ENCODE peak calls at places on chromosomes 16 and 17, in nine cellular contexts. One of them, this sample, is unnamed.
A peak's percentile ranks its signal among the peaks of the same experiment; 100 is the strongest.

GRCh38 chr17:70168979-70169706 is at the start of gene KCNJ2:
- DNase-seq in RWPE1: peak; percentile 82
- DNase-seq in Panc1: no peak
- DNase-seq in PC-3: peak; percentile 94
- DNase-seq in T-helper 1 cell: no peak
- DNase-seq in activated T-cell treated with anti-CD3 and anti-CD28 coated beads, Interleukin-2, amount 50 U/mL, for 24 hours: peak; percentile 62
- DNase-seq in left ventricle myocardium inferior: peak; percentile 91
- DNase-seq in mucosa of descending colon: peak; percentile 93
- DNase-seq in cardiac fibroblast: peak; percentile 77
- DNase-seq in this sample: peak; percentile 68

GRCh38 chr17:28227278-28228108 is 91.5 kb upstream of the TMEM97 start:
- DNase-seq in RWPE1: peak; percentile 93
- DNase-seq in PC-3: peak; percentile 39
- DNase-seq in Panc1: no peak
- DNase-seq in mucosa of descending colon: peak; percentile 85
- DNase-seq in T-helper 1 cell: no peak
- DNase-seq in cardiac fibroblast: peak; percentile 16
- DNase-seq in left ventricle myocardium inferior: no peak
- DNase-seq in activated T-cell treated with anti-CD3 and anti-CD28 coated beads, Interleukin-2, amount 50 U/mL, for 24 hours: peak; percentile 57
- DNase-seq in this sample: no peak

GRCh38 chr17:19023209-19023999 is 18.8 kb upstream of the FAM83G start:
- DNase-seq in RWPE1: no peak
- DNase-seq in activated T-cell treated with anti-CD3 and anti-CD28 coated beads, Interleukin-2, amount 50 U/mL, for 24 hours: no peak
- DNase-seq in T-helper 1 cell: no peak
- DNase-seq in PC-3: no peak
- DNase-seq in left ventricle myocardium inferior: no peak
- DNase-seq in cardiac fibroblast: no peak
- DNase-seq in mucosa of descending colon: peak; percentile 25
- DNase-seq in Panc1: no peak
- DNase-seq in this sample: no peak

GRCh38 chr17:81057079-81057730 is 22.3 kb downstream of the BAIAP2 start:
- DNase-seq in RWPE1: peak; percentile 94
- DNase-seq in mucosa of descending colon: peak; percentile 88
- DNase-seq in activated T-cell treated with anti-CD3 and anti-CD28 coated beads, Interleukin-2, amount 50 U/mL, for 24 hours: no peak
- DNase-seq in Panc1: no peak
- DNase-seq in PC-3: peak; percentile 70
- DNase-seq in left ventricle myocardium inferior: peak; percentile 69
- DNase-seq in T-helper 1 cell: no peak
- DNase-seq in cardiac fibroblast: peak; percentile 51
- DNase-seq in this sample: no peak

GRCh38 chr17:45438931-45439610 is 6.4 kb upstream of the ARHGAP27 start:
- DNase-seq in mucosa of descending colon: no peak
- DNase-seq in RWPE1: no peak
- DNase-seq in cardiac fibroblast: no peak
- DNase-seq in T-helper 1 cell: no peak
- DNase-seq in left ventricle myocardium inferior: no peak
- DNase-seq in Panc1: no peak
- DNase-seq in PC-3: peak; percentile 51
- DNase-seq in activated T-cell treated with anti-CD3 and anti-CD28 coated beads, Interleukin-2, amount 50 U/mL, for 24 hours: no peak
- DNase-seq in this sample: no peak

GRCh38 chr17:51901242-51901641 is 257.3 kb downstream of the CA10 start:
- DNase-seq in cardiac fibroblast: no peak
- DNase-seq in left ventricle myocardium inferior: no peak
- DNase-seq in activated T-cell treated with anti-CD3 and anti-CD28 coated beads, Interleukin-2, amount 50 U/mL, for 24 hours: no peak
- DNase-seq in T-helper 1 cell: no peak
- DNase-seq in PC-3: no peak
- DNase-seq in RWPE1: no peak
- DNase-seq in Panc1: no peak
- DNase-seq in mucosa of descending colon: no peak
- DNase-seq in this sample: no peak

GRCh38 chr16:66419527-66419926 is 7.6 kb upstream of the BEAN1 start:
- DNase-seq in mucosa of descending colon: no peak
- DNase-seq in cardiac fibroblast: no peak
- DNase-seq in T-helper 1 cell: no peak
- DNase-seq in left ventricle myocardium inferior: no peak
- DNase-seq in RWPE1: no peak
- DNase-seq in Panc1: no peak
- DNase-seq in activated T-cell treated with anti-CD3 and anti-CD28 coated beads, Interleukin-2, amount 50 U/mL, for 24 hours: no peak
- DNase-seq in PC-3: no peak
- DNase-seq in this sample: no peak

GRCh38 chr17:65727243-65727642 is 165.8 kb upstream of the AXIN2 start:
- DNase-seq in left ventricle myocardium inferior: no peak
- DNase-seq in activated T-cell treated with anti-CD3 and anti-CD28 coated beads, Interleukin-2, amount 50 U/mL, for 24 hours: no peak
- DNase-seq in PC-3: no peak
- DNase-seq in T-helper 1 cell: no peak
- DNase-seq in mucosa of descending colon: no peak
- DNase-seq in Panc1: no peak
- DNase-seq in cardiac fibroblast: no peak
- DNase-seq in RWPE1: no peak
- DNase-seq in this sample: no peak

GRCh38 chr16:50617630-50618184 is 63.4 kb downstream of the SNX20 start:
- DNase-seq in left ventricle myocardium inferior: no peak
- DNase-seq in mucosa of descending colon: no peak
- DNase-seq in activated T-cell treated with anti-CD3 and anti-CD28 coated beads, Interleukin-2, amount 50 U/mL, for 24 hours: no peak
- DNase-seq in T-helper 1 cell: no peak
- DNase-seq in RWPE1: no peak
- DNase-seq in PC-3: no peak
- DNase-seq in cardiac fibroblast: no peak
- DNase-seq in Panc1: no peak
- DNase-seq in this sample: no peak

GRCh38 chr17:34728771-34729310 is 149.5 kb downstream of the TMEM132E start:
- DNase-seq in Panc1: no peak
- DNase-seq in activated T-cell treated with anti-CD3 and anti-CD28 coated beads, Interleukin-2, amount 50 U/mL, for 24 hours: no peak
- DNase-seq in PC-3: no peak
- DNase-seq in RWPE1: no peak
- DNase-seq in left ventricle myocardium inferior: no peak
- DNase-seq in cardiac fibroblast: no peak
- DNase-seq in mucosa of descending colon: no peak
- DNase-seq in T-helper 1 cell: no peak
- DNase-seq in this sample: no peak

GRCh38 chr17:31320791-31321190 is 631 bp downstream of the EVI2A start:
- DNase-seq in PC-3: no peak
- DNase-seq in Panc1: no peak
- DNase-seq in mucosa of descending colon: no peak
- DNase-seq in cardiac fibroblast: peak; percentile 40
- DNase-seq in RWPE1: no peak
- DNase-seq in T-helper 1 cell: no peak
- DNase-seq in activated T-cell treated with anti-CD3 and anti-CD28 coated beads, Interleukin-2, amount 50 U/mL, for 24 hours: no peak
- DNase-seq in left ventricle myocardium inferior: no peak
- DNase-seq in this sample: no peak

GRCh38 chr16:27739606-27740357 is 189.8 kb downstream of the KATNIP start:
- DNase-seq in T-helper 1 cell: no peak
- DNase-seq in cardiac fibroblast: no peak
- DNase-seq in PC-3: no peak
- DNase-seq in Panc1: no peak
- DNase-seq in mucosa of descending colon: no peak
- DNase-seq in left ventricle myocardium inferior: no peak
- DNase-seq in RWPE1: no peak
- DNase-seq in activated T-cell treated with anti-CD3 and anti-CD28 coated beads, Interleukin-2, amount 50 U/mL, for 24 hours: no peak
- DNase-seq in this sample: no peak

GRCh38 chr16:23342083-23342640 is 40.1 kb downstream of the SCNN1B start:
- DNase-seq in T-helper 1 cell: no peak
- DNase-seq in PC-3: no peak
- DNase-seq in activated T-cell treated with anti-CD3 and anti-CD28 coated beads, Interleukin-2, amount 50 U/mL, for 24 hours: no peak
- DNase-seq in RWPE1: no peak
- DNase-seq in cardiac fibroblast: no peak
- DNase-seq in Panc1: no peak
- DNase-seq in mucosa of descending colon: no peak
- DNase-seq in left ventricle myocardium inferior: no peak
- DNase-seq in this sample: no peak

GRCh38 chr17:50129303-50129945 is 536 bp downstream of the SAMD14 start:
- DNase-seq in Panc1: no peak
- DNase-seq in RWPE1: no peak
- DNase-seq in PC-3: no peak
- DNase-seq in mucosa of descending colon: no peak
- DNase-seq in T-helper 1 cell: peak; percentile 38
- DNase-seq in cardiac fibroblast: peak; percentile 57
- DNase-seq in left ventricle myocardium inferior: no peak
- DNase-seq in activated T-cell treated with anti-CD3 and anti-CD28 coated beads, Interleukin-2, amount 50 U/mL, for 24 hours: peak; percentile 54
- DNase-seq in this sample: no peak

GRCh38 chr16:65876624-65877023 is 489.9 kb upstream of the CDH5 start:
- DNase-seq in PC-3: no peak
- DNase-seq in RWPE1: no peak
- DNase-seq in left ventricle myocardium inferior: no peak
- DNase-seq in cardiac fibroblast: no peak
- DNase-seq in mucosa of descending colon: no peak
- DNase-seq in Panc1: no peak
- DNase-seq in T-helper 1 cell: no peak
- DNase-seq in activated T-cell treated with anti-CD3 and anti-CD28 coated beads, Interleukin-2, amount 50 U/mL, for 24 hours: no peak
- DNase-seq in this sample: no peak

GRCh38 chr17:1153795-1154546 is 25.8 kb downstream of the ABR start:
- DNase-seq in left ventricle myocardium inferior: peak; percentile 65
- DNase-seq in T-helper 1 cell: no peak
- DNase-seq in cardiac fibroblast: peak; percentile 75
- DNase-seq in mucosa of descending colon: peak; percentile 68
- DNase-seq in Panc1: no peak
- DNase-seq in RWPE1: peak; percentile 71
- DNase-seq in activated T-cell treated with anti-CD3 and anti-CD28 coated beads, Interleukin-2, amount 50 U/mL, for 24 hours: no peak
- DNase-seq in PC-3: peak; percentile 8
- DNase-seq in this sample: peak; percentile 37

GRCh38 chr17:58747674-58748073 is 8.0 kb upstream of the PPM1E start:
- DNase-seq in Panc1: no peak
- DNase-seq in left ventricle myocardium inferior: no peak
- DNase-seq in T-helper 1 cell: no peak
- DNase-seq in mucosa of descending colon: no peak
- DNase-seq in PC-3: no peak
- DNase-seq in activated T-cell treated with anti-CD3 and anti-CD28 coated beads, Interleukin-2, amount 50 U/mL, for 24 hours: no peak
- DNase-seq in RWPE1: no peak
- DNase-seq in cardiac fibroblast: no peak
- DNase-seq in this sample: no peak

GRCh38 chr16:27539120-27539519 is 10.6 kb downstream of the GTF3C1 start:
- DNase-seq in Panc1: no peak
- DNase-seq in PC-3: no peak
- DNase-seq in RWPE1: no peak
- DNase-seq in left ventricle myocardium inferior: no peak
- DNase-seq in mucosa of descending colon: no peak
- DNase-seq in activated T-cell treated with anti-CD3 and anti-CD28 coated beads, Interleukin-2, amount 50 U/mL, for 24 hours: no peak
- DNase-seq in cardiac fibroblast: no peak
- DNase-seq in T-helper 1 cell: no peak
- DNase-seq in this sample: no peak

GRCh38 chr17:56826611-56827414 is 6.9 kb downstream of the C17orf67 start:
- DNase-seq in Panc1: no peak
- DNase-seq in cardiac fibroblast: no peak
- DNase-seq in mucosa of descending colon: no peak
- DNase-seq in left ventricle myocardium inferior: no peak
- DNase-seq in activated T-cell treated with anti-CD3 and anti-CD28 coated beads, Interleukin-2, amount 50 U/mL, for 24 hours: no peak
- DNase-seq in PC-3: no peak
- DNase-seq in T-helper 1 cell: no peak
- DNase-seq in RWPE1: no peak
- DNase-seq in this sample: no peak

GRCh38 chr17:83183150-83183820 is 103.9 kb downstream of the METRNL start:
- DNase-seq in left ventricle myocardium inferior: no peak
- DNase-seq in cardiac fibroblast: no peak
- DNase-seq in T-helper 1 cell: no peak
- DNase-seq in activated T-cell treated with anti-CD3 and anti-CD28 coated beads, Interleukin-2, amount 50 U/mL, for 24 hours: no peak
- DNase-seq in mucosa of descending colon: peak; percentile 40
- DNase-seq in Panc1: no peak
- DNase-seq in PC-3: no peak
- DNase-seq in RWPE1: no peak
- DNase-seq in this sample: no peak

GRCh38 chr17:15971108-15971507 is 26.2 kb downstream of the ADORA2B start:
- DNase-seq in T-helper 1 cell: no peak
- DNase-seq in cardiac fibroblast: no peak
- DNase-seq in activated T-cell treated with anti-CD3 and anti-CD28 coated beads, Interleukin-2, amount 50 U/mL, for 24 hours: no peak
- DNase-seq in RWPE1: no peak
- DNase-seq in PC-3: no peak
- DNase-seq in Panc1: no peak
- DNase-seq in left ventricle myocardium inferior: no peak
- DNase-seq in mucosa of descending colon: no peak
- DNase-seq in this sample: no peak

GRCh38 chr16:11871193-11871592 is 19.9 kb upstream of the RSL1D1 start:
- DNase-seq in mucosa of descending colon: no peak
- DNase-seq in T-helper 1 cell: no peak
- DNase-seq in activated T-cell treated with anti-CD3 and anti-CD28 coated beads, Interleukin-2, amount 50 U/mL, for 24 hours: no peak
- DNase-seq in PC-3: no peak
- DNase-seq in left ventricle myocardium inferior: no peak
- DNase-seq in cardiac fibroblast: peak; percentile 56
- DNase-seq in Panc1: no peak
- DNase-seq in RWPE1: no peak
- DNase-seq in this sample: peak; percentile 43

GRCh38 chr17:2171725-2172446 is 117.0 kb downstream of the HIC1 start:
- DNase-seq in PC-3: peak; percentile 40
- DNase-seq in mucosa of descending colon: no peak
- DNase-seq in T-helper 1 cell: no peak
- DNase-seq in activated T-cell treated with anti-CD3 and anti-CD28 coated beads, Interleukin-2, amount 50 U/mL, for 24 hours: no peak
- DNase-seq in Panc1: no peak
- DNase-seq in RWPE1: no peak
- DNase-seq in cardiac fibroblast: peak; percentile 97
- DNase-seq in left ventricle myocardium inferior: peak; percentile 84
- DNase-seq in this sample: no peak

GRCh38 chr16:912322-912683 is 58.5 kb downstream of the LMF1 start:
- DNase-seq in PC-3: no peak
- DNase-seq in Panc1: no peak
- DNase-seq in mucosa of descending colon: no peak
- DNase-seq in activated T-cell treated with anti-CD3 and anti-CD28 coated beads, Interleukin-2, amount 50 U/mL, for 24 hours: no peak
- DNase-seq in RWPE1: no peak
- DNase-seq in T-helper 1 cell: no peak
- DNase-seq in cardiac fibroblast: no peak
- DNase-seq in left ventricle myocardium inferior: no peak
- DNase-seq in this sample: no peak

GRCh38 chr16:492211-492875 is 35.2 kb upstream of the CAPN15 start:
- DNase-seq in left ventricle myocardium inferior: no peak
- DNase-seq in RWPE1: no peak
- DNase-seq in Panc1: no peak
- DNase-seq in T-helper 1 cell: no peak
- DNase-seq in cardiac fibroblast: no peak
- DNase-seq in activated T-cell treated with anti-CD3 and anti-CD28 coated beads, Interleukin-2, amount 50 U/mL, for 24 hours: no peak
- DNase-seq in mucosa of descending colon: no peak
- DNase-seq in PC-3: no peak
- DNase-seq in this sample: no peak

GRCh38 chr17:48066656-48067055 is 18.5 kb downstream of the NFE2L1 start:
- DNase-seq in mucosa of descending colon: no peak
- DNase-seq in T-helper 1 cell: no peak
- DNase-seq in RWPE1: no peak
- DNase-seq in Panc1: no peak
- DNase-seq in left ventricle myocardium inferior: no peak
- DNase-seq in activated T-cell treated with anti-CD3 and anti-CD28 coated beads, Interleukin-2, amount 50 U/mL, for 24 hours: no peak
- DNase-seq in PC-3: no peak
- DNase-seq in cardiac fibroblast: no peak
- DNase-seq in this sample: no peak

GRCh38 chr17:36851230-36851629 is 86.0 kb upstream of the LHX1 start:
- DNase-seq in mucosa of descending colon: no peak
- DNase-seq in cardiac fibroblast: peak; percentile 51
- DNase-seq in RWPE1: peak; percentile 79
- DNase-seq in PC-3: peak; percentile 69
- DNase-seq in activated T-cell treated with anti-CD3 and anti-CD28 coated beads, Interleukin-2, amount 50 U/mL, for 24 hours: no peak
- DNase-seq in left ventricle myocardium inferior: no peak
- DNase-seq in Panc1: peak; percentile 72
- DNase-seq in T-helper 1 cell: no peak
- DNase-seq in this sample: peak; percentile 57

GRCh38 chr17:4601326-4601725 is 17.0 kb downstream of the SMTNL2 start:
- DNase-seq in left ventricle myocardium inferior: no peak
- DNase-seq in PC-3: no peak
- DNase-seq in Panc1: no peak
- DNase-seq in activated T-cell treated with anti-CD3 and anti-CD28 coated beads, Interleukin-2, amount 50 U/mL, for 24 hours: no peak
- DNase-seq in mucosa of descending colon: no peak
- DNase-seq in cardiac fibroblast: no peak
- DNase-seq in RWPE1: no peak
- DNase-seq in T-helper 1 cell: no peak
- DNase-seq in this sample: no peak

GRCh38 chr16:31157136-31157535 is 7.3 kb upstream of the PRSS36 start:
- DNase-seq in Panc1: no peak
- DNase-seq in activated T-cell treated with anti-CD3 and anti-CD28 coated beads, Interleukin-2, amount 50 U/mL, for 24 hours: no peak
- DNase-seq in T-helper 1 cell: no peak
- DNase-seq in PC-3: no peak
- DNase-seq in left ventricle myocardium inferior: no peak
- DNase-seq in RWPE1: no peak
- DNase-seq in cardiac fibroblast: no peak
- DNase-seq in mucosa of descending colon: no peak
- DNase-seq in this sample: no peak

GRCh38 chr16:59698341-59698979 is 964.3 kb upstream of the GOT2 start:
- DNase-seq in Panc1: no peak
- DNase-seq in left ventricle myocardium inferior: no peak
- DNase-seq in PC-3: peak; percentile 19
- DNase-seq in activated T-cell treated with anti-CD3 and anti-CD28 coated beads, Interleukin-2, amount 50 U/mL, for 24 hours: no peak
- DNase-seq in cardiac fibroblast: peak; percentile 54
- DNase-seq in mucosa of descending colon: no peak
- DNase-seq in T-helper 1 cell: no peak
- DNase-seq in RWPE1: peak; percentile 1
- DNase-seq in this sample: no peak

GRCh38 chr16:11797166-11797956 is at the start of gene ZC3H7A:
- DNase-seq in cardiac fibroblast: peak; percentile 98
- DNase-seq in left ventricle myocardium inferior: peak; percentile 97
- DNase-seq in mucosa of descending colon: peak; percentile 99
- DNase-seq in T-helper 1 cell: peak; percentile 89
- DNase-seq in activated T-cell treated with anti-CD3 and anti-CD28 coated beads, Interleukin-2, amount 50 U/mL, for 24 hours: peak; percentile 94
- DNase-seq in RWPE1: peak; percentile 96
- DNase-seq in PC-3: peak; percentile 93
- DNase-seq in Panc1: peak; percentile 74
- DNase-seq in this sample: peak; percentile 97